ENCODE peak calls at places on chromosomes 16 and 17, in seven cellular contexts. One of them, this sample, is unnamed.

GRCh38 chr16:75305364-75306101 is 54.1 kb upstream of the BCAR1 start:
- DNase-seq in NCI-H2029: peak; percentile 65
- DNase-seq in EL: peak; percentile 100
- DNase-seq in activated naive CD8-positive, alpha-beta T cell treated with anti-CD3 and anti-CD28 coated beads, Interleukin-2, amount 50 U/mL, for 16 hours: peak; percentile 20
- DNase-seq in kidney tubule cell: peak; percentile 100
- DNase-seq in NCI-H1092 treated with DMSO at 0.1 percent for 48 hours: no peak
- DNase-seq in ureter: peak; percentile 89
- DNase-seq in this sample: no peak

GRCh38 chr17:28225271-28225670 is 93.7 kb upstream of the TMEM97 start:
- DNase-seq in NCI-H2029: no peak
- DNase-seq in NCI-H1092 treated with DMSO at 0.1 percent for 48 hours: no peak
- DNase-seq in ureter: no peak
- DNase-seq in EL: no peak
- DNase-seq in activated naive CD8-positive, alpha-beta T cell treated with anti-CD3 and anti-CD28 coated beads, Interleukin-2, amount 50 U/mL, for 16 hours: no peak
- DNase-seq in kidney tubule cell: no peak
- DNase-seq in this sample: no peak

GRCh38 chr17:79463421-79464309 is 147.2 kb downstream of the RBFOX3 start:
- DNase-seq in activated naive CD8-positive, alpha-beta T cell treated with anti-CD3 and anti-CD28 coated beads, Interleukin-2, amount 50 U/mL, for 16 hours: no peak
- DNase-seq in ureter: no peak
- DNase-seq in NCI-H1092 treated with DMSO at 0.1 percent for 48 hours: no peak
- DNase-seq in NCI-H2029: no peak
- DNase-seq in EL: no peak
- DNase-seq in kidney tubule cell: no peak
- DNase-seq in this sample: no peak

GRCh38 chr16:48117217-48118105 is 38.3 kb downstream of the ABCC12 start:
- DNase-seq in NCI-H1092 treated with DMSO at 0.1 percent for 48 hours: peak; percentile 65
- DNase-seq in EL: peak; percentile 44
- DNase-seq in NCI-H2029: peak; percentile 38
- DNase-seq in kidney tubule cell: peak; percentile 46
- DNase-seq in ureter: no peak
- DNase-seq in activated naive CD8-positive, alpha-beta T cell treated with anti-CD3 and anti-CD28 coated beads, Interleukin-2, amount 50 U/mL, for 16 hours: no peak
- DNase-seq in this sample: peak; percentile 67

GRCh38 chr17:1003972-1004768 is 7.2 kb downstream of the TIMM22 start:
- DNase-seq in ureter: no peak
- DNase-seq in kidney tubule cell: no peak
- DNase-seq in activated naive CD8-positive, alpha-beta T cell treated with anti-CD3 and anti-CD28 coated beads, Interleukin-2, amount 50 U/mL, for 16 hours: no peak
- DNase-seq in NCI-H2029: no peak
- DNase-seq in NCI-H1092 treated with DMSO at 0.1 percent for 48 hours: no peak
- DNase-seq in EL: no peak
- DNase-seq in this sample: no peak

GRCh38 chr16:52434224-52434623 is 112.7 kb downstream of the TOX3 start:
- DNase-seq in NCI-H2029: no peak
- DNase-seq in kidney tubule cell: no peak
- DNase-seq in ureter: no peak
- DNase-seq in activated naive CD8-positive, alpha-beta T cell treated with anti-CD3 and anti-CD28 coated beads, Interleukin-2, amount 50 U/mL, for 16 hours: no peak
- DNase-seq in EL: no peak
- DNase-seq in NCI-H1092 treated with DMSO at 0.1 percent for 48 hours: no peak
- DNase-seq in this sample: no peak

GRCh38 chr16:23877107-23878070 is 41.6 kb downstream of the PRKCB start:
- DNase-seq in kidney tubule cell: no peak
- DNase-seq in NCI-H1092 treated with DMSO at 0.1 percent for 48 hours: no peak
- DNase-seq in NCI-H2029: no peak
- DNase-seq in EL: no peak
- DNase-seq in ureter: no peak
- DNase-seq in activated naive CD8-positive, alpha-beta T cell treated with anti-CD3 and anti-CD28 coated beads, Interleukin-2, amount 50 U/mL, for 16 hours: no peak
- DNase-seq in this sample: no peak

GRCh38 chr16:3662601-3663000 is 8.1 kb downstream of the DNASE1 start:
- DNase-seq in activated naive CD8-positive, alpha-beta T cell treated with anti-CD3 and anti-CD28 coated beads, Interleukin-2, amount 50 U/mL, for 16 hours: no peak
- DNase-seq in kidney tubule cell: no peak
- DNase-seq in NCI-H2029: no peak
- DNase-seq in ureter: no peak
- DNase-seq in NCI-H1092 treated with DMSO at 0.1 percent for 48 hours: no peak
- DNase-seq in EL: no peak
- DNase-seq in this sample: no peak

GRCh38 chr17:50184057-50184456 is 17.4 kb downstream of the COL1A1 start:
- DNase-seq in EL: no peak
- DNase-seq in NCI-H1092 treated with DMSO at 0.1 percent for 48 hours: no peak
- DNase-seq in activated naive CD8-positive, alpha-beta T cell treated with anti-CD3 and anti-CD28 coated beads, Interleukin-2, amount 50 U/mL, for 16 hours: no peak
- DNase-seq in kidney tubule cell: no peak
- DNase-seq in ureter: no peak
- DNase-seq in NCI-H2029: no peak
- DNase-seq in this sample: no peak

GRCh38 chr17:63826468-63827001 is 696 bp upstream of the PSMC5 start:
- DNase-seq in EL: peak; percentile 35
- DNase-seq in kidney tubule cell: peak; percentile 31
- DNase-seq in NCI-H2029: no peak
- DNase-seq in activated naive CD8-positive, alpha-beta T cell treated with anti-CD3 and anti-CD28 coated beads, Interleukin-2, amount 50 U/mL, for 16 hours: no peak
- DNase-seq in ureter: no peak
- DNase-seq in NCI-H1092 treated with DMSO at 0.1 percent for 48 hours: peak; percentile 26
- DNase-seq in this sample: no peak

GRCh38 chr16:11127610-11128195 is 128.3 kb downstream of the SOCS1 start:
- DNase-seq in activated naive CD8-positive, alpha-beta T cell treated with anti-CD3 and anti-CD28 coated beads, Interleukin-2, amount 50 U/mL, for 16 hours: no peak
- DNase-seq in EL: no peak
- DNase-seq in NCI-H1092 treated with DMSO at 0.1 percent for 48 hours: no peak
- DNase-seq in kidney tubule cell: no peak
- DNase-seq in ureter: no peak
- DNase-seq in NCI-H2029: no peak
- DNase-seq in this sample: no peak

GRCh38 chr17:14203392-14203791 is 33.3 kb downstream of the CDRT15 start:
- DNase-seq in NCI-H2029: no peak
- DNase-seq in activated naive CD8-positive, alpha-beta T cell treated with anti-CD3 and anti-CD28 coated beads, Interleukin-2, amount 50 U/mL, for 16 hours: no peak
- DNase-seq in EL: no peak
- DNase-seq in ureter: no peak
- DNase-seq in kidney tubule cell: no peak
- DNase-seq in NCI-H1092 treated with DMSO at 0.1 percent for 48 hours: no peak
- DNase-seq in this sample: no peak

GRCh38 chr17:28973414-28973813 is 22.1 kb upstream of the PHF12 start:
- DNase-seq in ureter: no peak
- DNase-seq in NCI-H2029: peak; percentile 39
- DNase-seq in NCI-H1092 treated with DMSO at 0.1 percent for 48 hours: peak; percentile 82
- DNase-seq in EL: peak; percentile 73
- DNase-seq in kidney tubule cell: no peak
- DNase-seq in activated naive CD8-positive, alpha-beta T cell treated with anti-CD3 and anti-CD28 coated beads, Interleukin-2, amount 50 U/mL, for 16 hours: no peak
- DNase-seq in this sample: no peak

GRCh38 chr17:48011405-48012150 is 26.0 kb downstream of the COPZ2 start:
- DNase-seq in ureter: no peak
- DNase-seq in activated naive CD8-positive, alpha-beta T cell treated with anti-CD3 and anti-CD28 coated beads, Interleukin-2, amount 50 U/mL, for 16 hours: no peak
- DNase-seq in EL: peak; percentile 71
- DNase-seq in kidney tubule cell: peak; percentile 43
- DNase-seq in NCI-H1092 treated with DMSO at 0.1 percent for 48 hours: peak; percentile 69
- DNase-seq in NCI-H2029: no peak
- DNase-seq in this sample: peak; percentile 44

GRCh38 chr16:29745126-29745852 is 501 bp downstream of the C16orf54 start:
- DNase-seq in NCI-H2029: no peak
- DNase-seq in EL: no peak
- DNase-seq in ureter: no peak
- DNase-seq in activated naive CD8-positive, alpha-beta T cell treated with anti-CD3 and anti-CD28 coated beads, Interleukin-2, amount 50 U/mL, for 16 hours: no peak
- DNase-seq in kidney tubule cell: no peak
- DNase-seq in NCI-H1092 treated with DMSO at 0.1 percent for 48 hours: no peak
- DNase-seq in this sample: no peak

GRCh38 chr16:3465911-3466584 is 22.6 kb downstream of the NAA60 start:
- DNase-seq in NCI-H1092 treated with DMSO at 0.1 percent for 48 hours: no peak
- DNase-seq in kidney tubule cell: no peak
- DNase-seq in NCI-H2029: no peak
- DNase-seq in ureter: no peak
- DNase-seq in activated naive CD8-positive, alpha-beta T cell treated with anti-CD3 and anti-CD28 coated beads, Interleukin-2, amount 50 U/mL, for 16 hours: no peak
- DNase-seq in EL: no peak
- DNase-seq in this sample: no peak

GRCh38 chr17:78748730-78749317 is 33.2 kb downstream of the CYTH1 start:
- DNase-seq in kidney tubule cell: peak; percentile 17
- DNase-seq in EL: peak; percentile 25
- DNase-seq in NCI-H1092 treated with DMSO at 0.1 percent for 48 hours: no peak
- DNase-seq in NCI-H2029: no peak
- DNase-seq in activated naive CD8-positive, alpha-beta T cell treated with anti-CD3 and anti-CD28 coated beads, Interleukin-2, amount 50 U/mL, for 16 hours: no peak
- DNase-seq in ureter: peak; percentile 79
- DNase-seq in this sample: no peak

GRCh38 chr17:50055426-50056216 is at the start of gene ITGA3:
- DNase-seq in ureter: peak; percentile 88
- DNase-seq in NCI-H1092 treated with DMSO at 0.1 percent for 48 hours: peak; percentile 63
- DNase-seq in EL: peak; percentile 94
- DNase-seq in kidney tubule cell: peak; percentile 98
- DNase-seq in NCI-H2029: peak; percentile 67
- DNase-seq in activated naive CD8-positive, alpha-beta T cell treated with anti-CD3 and anti-CD28 coated beads, Interleukin-2, amount 50 U/mL, for 16 hours: peak; percentile 24
- DNase-seq in this sample: peak; percentile 96

GRCh38 chr16:77589071-77589755 is 133.1 kb upstream of the NUDT7 start:
- DNase-seq in kidney tubule cell: no peak
- DNase-seq in NCI-H2029: no peak
- DNase-seq in NCI-H1092 treated with DMSO at 0.1 percent for 48 hours: no peak
- DNase-seq in EL: no peak
- DNase-seq in activated naive CD8-positive, alpha-beta T cell treated with anti-CD3 and anti-CD28 coated beads, Interleukin-2, amount 50 U/mL, for 16 hours: no peak
- DNase-seq in ureter: no peak
- DNase-seq in this sample: no peak

GRCh38 chr17:27603446-27603820 is 27.6 kb upstream of the LGALS9 start:
- DNase-seq in activated naive CD8-positive, alpha-beta T cell treated with anti-CD3 and anti-CD28 coated beads, Interleukin-2, amount 50 U/mL, for 16 hours: no peak
- DNase-seq in kidney tubule cell: no peak
- DNase-seq in ureter: no peak
- DNase-seq in NCI-H1092 treated with DMSO at 0.1 percent for 48 hours: no peak
- DNase-seq in NCI-H2029: no peak
- DNase-seq in EL: no peak
- DNase-seq in this sample: no peak

GRCh38 chr17:28997811-28998210 is 8.0 kb downstream of the SEZ6 start:
- DNase-seq in activated naive CD8-positive, alpha-beta T cell treated with anti-CD3 and anti-CD28 coated beads, Interleukin-2, amount 50 U/mL, for 16 hours: no peak
- DNase-seq in kidney tubule cell: no peak
- DNase-seq in NCI-H1092 treated with DMSO at 0.1 percent for 48 hours: peak; percentile 93
- DNase-seq in NCI-H2029: peak; percentile 84
- DNase-seq in ureter: no peak
- DNase-seq in EL: no peak
- DNase-seq in this sample: peak; percentile 67

GRCh38 chr17:57109393-57110151 is 24.5 kb downstream of the AKAP1 start:
- DNase-seq in activated naive CD8-positive, alpha-beta T cell treated with anti-CD3 and anti-CD28 coated beads, Interleukin-2, amount 50 U/mL, for 16 hours: no peak
- DNase-seq in NCI-H1092 treated with DMSO at 0.1 percent for 48 hours: no peak
- DNase-seq in EL: no peak
- DNase-seq in kidney tubule cell: no peak
- DNase-seq in NCI-H2029: no peak
- DNase-seq in ureter: no peak
- DNase-seq in this sample: no peak

GRCh38 chr17:50708050-50709000 is 611 bp upstream of the ANKRD40 start:
- DNase-seq in EL: peak; percentile 36
- DNase-seq in NCI-H2029: no peak
- DNase-seq in kidney tubule cell: peak; percentile 38
- DNase-seq in activated naive CD8-positive, alpha-beta T cell treated with anti-CD3 and anti-CD28 coated beads, Interleukin-2, amount 50 U/mL, for 16 hours: no peak
- DNase-seq in ureter: no peak
- DNase-seq in NCI-H1092 treated with DMSO at 0.1 percent for 48 hours: peak; percentile 45
- DNase-seq in this sample: peak; percentile 24

GRCh38 chr16:19113577-19114358 is at the start of gene ITPRIPL2:
- DNase-seq in activated naive CD8-positive, alpha-beta T cell treated with anti-CD3 and anti-CD28 coated beads, Interleukin-2, amount 50 U/mL, for 16 hours: no peak
- DNase-seq in ureter: peak; percentile 90
- DNase-seq in NCI-H2029: peak; percentile 42
- DNase-seq in kidney tubule cell: peak; percentile 91
- DNase-seq in NCI-H1092 treated with DMSO at 0.1 percent for 48 hours: peak; percentile 35
- DNase-seq in EL: peak; percentile 90
- DNase-seq in this sample: peak; percentile 38

GRCh38 chr17:60134396-60135159 is 15.2 kb upstream of the CA4 start:
- DNase-seq in kidney tubule cell: no peak
- DNase-seq in NCI-H2029: no peak
- DNase-seq in EL: peak; percentile 52
- DNase-seq in ureter: peak; percentile 42
- DNase-seq in activated naive CD8-positive, alpha-beta T cell treated with anti-CD3 and anti-CD28 coated beads, Interleukin-2, amount 50 U/mL, for 16 hours: no peak
- DNase-seq in NCI-H1092 treated with DMSO at 0.1 percent for 48 hours: peak; percentile 34
- DNase-seq in this sample: no peak

GRCh38 chr16:58292886-58293285 is 1.9 kb downstream of the PRSS54 start:
- DNase-seq in kidney tubule cell: no peak
- DNase-seq in ureter: no peak
- DNase-seq in NCI-H1092 treated with DMSO at 0.1 percent for 48 hours: no peak
- DNase-seq in activated naive CD8-positive, alpha-beta T cell treated with anti-CD3 and anti-CD28 coated beads, Interleukin-2, amount 50 U/mL, for 16 hours: no peak
- DNase-seq in EL: no peak
- DNase-seq in NCI-H2029: no peak
- DNase-seq in this sample: no peak

GRCh38 chr16:84647830-84648594 is at the start of gene KLHL36:
- DNase-seq in activated naive CD8-positive, alpha-beta T cell treated with anti-CD3 and anti-CD28 coated beads, Interleukin-2, amount 50 U/mL, for 16 hours: peak; percentile 41
- DNase-seq in EL: peak; percentile 43
- DNase-seq in NCI-H2029: no peak
- DNase-seq in NCI-H1092 treated with DMSO at 0.1 percent for 48 hours: peak; percentile 20
- DNase-seq in kidney tubule cell: peak; percentile 59
- DNase-seq in ureter: peak; percentile 63
- DNase-seq in this sample: no peak

GRCh38 chr16:11234884-11235702 is 20.9 kb downstream of the SOCS1 start:
- DNase-seq in NCI-H1092 treated with DMSO at 0.1 percent for 48 hours: no peak
- DNase-seq in ureter: no peak
- DNase-seq in activated naive CD8-positive, alpha-beta T cell treated with anti-CD3 and anti-CD28 coated beads, Interleukin-2, amount 50 U/mL, for 16 hours: no peak
- DNase-seq in EL: peak; percentile 17
- DNase-seq in NCI-H2029: no peak
- DNase-seq in kidney tubule cell: no peak
- DNase-seq in this sample: no peak

GRCh38 chr16:74951676-74952075 is 33.2 kb downstream of the WDR59 start:
- DNase-seq in activated naive CD8-positive, alpha-beta T cell treated with anti-CD3 and anti-CD28 coated beads, Interleukin-2, amount 50 U/mL, for 16 hours: no peak
- DNase-seq in ureter: no peak
- DNase-seq in EL: no peak
- DNase-seq in NCI-H2029: no peak
- DNase-seq in kidney tubule cell: peak; percentile 28
- DNase-seq in NCI-H1092 treated with DMSO at 0.1 percent for 48 hours: no peak
- DNase-seq in this sample: no peak

GRCh38 chr16:89330177-89330856 is 112.8 kb downstream of the ZNF778 start:
- DNase-seq in activated naive CD8-positive, alpha-beta T cell treated with anti-CD3 and anti-CD28 coated beads, Interleukin-2, amount 50 U/mL, for 16 hours: no peak
- DNase-seq in NCI-H1092 treated with DMSO at 0.1 percent for 48 hours: no peak
- DNase-seq in ureter: no peak
- DNase-seq in EL: peak; percentile 44
- DNase-seq in kidney tubule cell: peak; percentile 98
- DNase-seq in NCI-H2029: no peak
- DNase-seq in this sample: no peak